ENCODE peak calls at places on chromosomes 11 and 22, in six cellular contexts. V is Caco-2, O is endodermal cell, D is HL-60, F is neural progenitor cell, H is PC-9. S is an unnamed sample.

GRCh38 chr22:38505595-38506117 is 455 bp downstream of the DDX17 start:
- DNase-seq in D (peak; percentile 58), V (peak; percentile 55), H (peak; percentile 35), O (no peak), F (peak; percentile 83), S (no peak)

GRCh38 chr11:66697988-66698387 is 20.3 kb upstream of the RBM4B start:
- DNase-seq in F (no peak), V (no peak), O (no peak), H (no peak), D (no peak), S (no peak)

GRCh38 chr22:46542011-46542985 is 4.9 kb upstream of the CELSR1 start:
- DNase-seq in D (no peak), V (peak; percentile 77), O (peak; percentile 95), H (peak; percentile 52), F (peak; percentile 87), S (peak; percentile 59)

GRCh38 chr22:19814428-19814827 is 40.2 kb downstream of the GNB1L start:
- DNase-seq in F (no peak), H (no peak), D (no peak), O (peak; percentile 21), V (no peak), S (no peak)

GRCh38 chr11:5600374-5600851 is 4.0 kb downstream of the TRIM6 start:
- DNase-seq in V (peak; percentile 77), D (peak; percentile 26), O (peak; percentile 89), F (peak; percentile 90), H (no peak), S (peak; percentile 81)

GRCh38 chr11:75479598-75479986 is 46.1 kb downstream of the GDPD5 start:
- DNase-seq in H (no peak), F (no peak), D (no peak), O (no peak), V (no peak), S (no peak)

GRCh38 chr22:49208768-49209252 is 618.9 kb downstream of the BRD1 start:
- DNase-seq in H (no peak), O (peak; percentile 87), D (no peak), F (peak; percentile 81), V (no peak), S (no peak)

GRCh38 chr11:13465909-13466371 is 2.9 kb upstream of the BTBD10 start:
- DNase-seq in V (no peak), O (no peak), F (no peak), H (peak; percentile 41), D (no peak), S (peak; percentile 55)

GRCh38 chr11:113448311-113448666 is 26.9 kb downstream of the DRD2 start:
- DNase-seq in V (no peak), D (no peak), H (no peak), O (no peak), F (no peak), S (no peak)

GRCh38 chr11:8330416-8330815 is 66.7 kb upstream of the LMO1 start:
- DNase-seq in F (no peak), H (no peak), D (no peak), V (no peak), O (no peak), S (no peak)

GRCh38 chr22:32395107-32395506 is 16.9 kb downstream of the RTCB start:
- DNase-seq in V (no peak), O (no peak), F (no peak), H (no peak), D (no peak), S (no peak)

GRCh38 chr11:35040221-35040942 is 98.6 kb upstream of the CD44 start:
- DNase-seq in F (no peak), O (no peak), D (peak; percentile 50), V (no peak), H (peak; percentile 96), S (peak; percentile 99)
- H3K27me3 ChIP-seq in F (no peaks in the 10 kb centered on the region), O (no peaks in the 10 kb centered on the region), D (no peaks in the 10 kb centered on the region), V (no peaks in the 10 kb centered on the region), H (no peaks in the 10 kb centered on the region), S (no peaks in the 10 kb centered on the region)

GRCh38 chr11:18789942-18790341 is 1.7 kb downstream of the PTPN5 start:
- DNase-seq in H (no peak), D (no peak), V (no peak), O (no peak), F (no peak), S (no peak)

GRCh38 chr11:18791175-18792065 is at the start of gene PTPN5:
- DNase-seq in V (no peak), H (no peak), F (peak; percentile 83), O (peak; percentile 83), D (no peak), S (no peak)

GRCh38 chr11:18792066-18792591 is 531 bp upstream of the PTPN5 start:
- DNase-seq in H (no peak), F (no peak), D (no peak), V (no peak), O (no peak), S (no peak)

GRCh38 chr11:18792827-18793226 is 1.2 kb upstream of the PTPN5 start:
- DNase-seq in F (no peak), V (no peak), D (no peak), H (no peak), O (peak; percentile 41), S (no peak)

GRCh38 chr11:18790820-18791174 is 801 bp downstream of the PTPN5 start:
- DNase-seq in O (peak; percentile 79), H (no peak), D (no peak), F (no peak), V (no peak), S (no peak)
- H3K4me3 ChIP-seq in O (peak overlapping the region; percentile 84), H (no peak overlapping the region), D (no peak overlapping the region), F (peak overlapping the region; percentile 69), V (no peak overlapping the region), S (no peak overlapping the region)

DNA sequence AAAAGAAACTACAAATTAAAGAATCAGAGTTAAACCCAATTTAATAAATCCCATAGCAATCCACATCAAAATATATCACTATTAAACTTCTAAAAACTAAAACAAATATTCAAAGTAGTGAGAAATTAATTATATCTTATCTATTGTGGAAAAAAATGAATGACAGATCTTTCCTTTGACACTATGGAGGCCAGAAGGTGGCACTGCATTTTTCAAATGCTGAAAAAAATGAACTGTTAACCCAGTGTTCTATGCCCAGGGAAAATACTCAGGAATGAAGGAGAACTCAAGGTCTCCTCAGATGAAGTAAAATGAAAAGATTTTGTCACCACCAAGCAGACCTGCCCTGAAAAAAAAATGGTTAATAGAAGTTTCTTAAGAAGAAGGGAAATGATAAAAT is 27.7 kb downstream of the TYR start:
- DNase-seq in F (no peak), V (no peak), O (no peak), D (no peak), H (no peak), S (peak; percentile 12)
- TF ChIP-seq CTCF in F (peak; percentile 5), V (peak; percentile 45), O (peak; percentile 26), D (no peak), H (no peak), S (no peak)

DNA sequence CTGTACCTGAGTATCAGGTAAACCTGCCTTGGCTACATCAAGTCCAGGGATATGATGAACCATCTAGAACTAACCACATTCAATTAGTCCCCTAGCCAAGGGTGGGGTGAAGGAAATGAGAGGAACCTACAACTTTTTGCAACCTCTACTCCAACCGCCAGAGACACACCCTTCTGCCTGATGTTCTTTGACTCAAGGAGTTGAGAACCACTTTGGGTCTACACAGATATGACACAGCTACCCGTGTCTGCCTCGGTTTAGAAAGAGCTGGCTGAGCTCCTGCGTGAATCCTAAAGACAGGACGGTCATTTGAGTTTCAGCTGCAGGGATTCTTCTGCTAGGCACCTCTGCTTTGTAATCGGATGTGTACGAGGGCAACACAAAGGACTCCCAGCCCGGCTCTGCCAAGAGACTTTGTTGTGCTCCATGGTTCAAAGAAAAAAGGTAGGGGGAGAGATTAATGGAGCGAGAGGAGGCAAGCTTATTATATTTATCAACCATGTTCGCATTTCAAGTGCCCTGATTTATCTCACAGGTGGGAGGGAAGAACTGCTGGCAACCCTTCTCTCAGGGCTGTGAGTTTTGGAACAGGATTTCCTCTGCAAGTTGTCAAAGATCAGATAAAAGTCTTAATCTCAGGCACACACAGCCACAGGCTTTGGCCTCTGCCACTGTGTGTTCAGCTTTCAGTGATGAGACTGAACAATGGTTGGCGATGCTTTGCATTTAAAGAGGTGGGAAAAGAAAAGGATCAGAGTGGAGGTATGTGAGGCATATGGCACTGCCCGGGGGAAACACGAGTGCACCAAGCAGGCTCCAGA is 35.1 kb downstream of the FLI1 start:
- DNase-seq in H (no peak), O (no peak), D (no peak), V (no peak), F (peak; percentile 66), S (no peak)
- H3K27me3 ChIP-seq in H (peaks cover 3% of the 10 kb centered on the region), O (peaks cover 20% of the 10 kb centered on the region), D (no peaks in the 10 kb centered on the region), V (no peaks in the 10 kb centered on the region), F (peaks cover 14% of the 10 kb centered on the region), S (no peaks in the 10 kb centered on the region)

GRCh38 chr11:45079567-45079942 is 66.9 kb upstream of the PRDM11 start:
- DNase-seq in V (no peak), O (no peak), F (no peak), D (no peak), H (no peak), S (no peak)
- H3K4me3 ChIP-seq in V (no peak overlapping the region), O (no peak overlapping the region), F (no peak overlapping the region), D (no peak overlapping the region), H (no peak overlapping the region), S (no peak overlapping the region)